ENCODE peak calls at places on chromosomes 6 and 20, in five cellular contexts. One of them, this sample, is unnamed.

GRCh38 chr6:11236351-11236750 is 3.9 kb upstream of the NEDD9 start:
- DNase-seq in pancreas: no peak
- DNase-seq in adrenal gland: no peak
- DNase-seq in heart right ventricle: no peak
- DNase-seq in tibial artery: no peak
- DNase-seq in this sample: no peak

GRCh38 chr6:119078449-119079287 is at the start of gene FAM184A:
- DNase-seq in pancreas: peak; percentile 58
- DNase-seq in adrenal gland: peak; percentile 66
- DNase-seq in heart right ventricle: peak; percentile 44
- DNase-seq in tibial artery: peak; percentile 39
- DNase-seq in this sample: peak; percentile 65

GRCh38 chr20:4441871-4442270 is 279.8 kb upstream of the PRND start:
- DNase-seq in pancreas: no peak
- DNase-seq in adrenal gland: no peak
- DNase-seq in heart right ventricle: no peak
- DNase-seq in tibial artery: no peak
- DNase-seq in this sample: no peak

GRCh38 chr20:16273812-16274560 is 299.3 kb downstream of the KIF16B start:
- DNase-seq in pancreas: no peak
- DNase-seq in adrenal gland: no peak
- DNase-seq in heart right ventricle: no peak
- DNase-seq in tibial artery: no peak
- DNase-seq in this sample: no peak

GRCh38 chr20:60935971-60936370 is 316.1 kb upstream of the CDH4 start:
- DNase-seq in pancreas: no peak
- DNase-seq in adrenal gland: no peak
- DNase-seq in heart right ventricle: no peak
- DNase-seq in tibial artery: no peak
- DNase-seq in this sample: no peak

GRCh38 chr20:48538058-48538825 is 289.6 kb downstream of the PREX1 start:
- DNase-seq in pancreas: peak; percentile 22
- DNase-seq in adrenal gland: no peak
- DNase-seq in heart right ventricle: no peak
- DNase-seq in tibial artery: no peak
- DNase-seq in this sample: no peak

GRCh38 chr6:106194949-106195919 is 109.1 kb downstream of the PRDM1 start:
- DNase-seq in pancreas: no peak
- DNase-seq in adrenal gland: no peak
- DNase-seq in heart right ventricle: no peak
- DNase-seq in tibial artery: no peak
- DNase-seq in this sample: no peak

GRCh38 chr6:49563006-49563886 is 12.8 kb downstream of the C6orf141 start:
- DNase-seq in pancreas: no peak
- DNase-seq in adrenal gland: no peak
- DNase-seq in heart right ventricle: no peak
- DNase-seq in tibial artery: no peak
- DNase-seq in this sample: no peak

GRCh38 chr6:142414462-142414861 is 112.7 kb downstream of the ADGRG6 start:
- DNase-seq in pancreas: no peak
- DNase-seq in adrenal gland: no peak
- DNase-seq in heart right ventricle: no peak
- DNase-seq in tibial artery: no peak
- DNase-seq in this sample: no peak

GRCh38 chr6:53154794-53155193 is 6.2 kb upstream of the GCM1 start:
- DNase-seq in pancreas: no peak
- DNase-seq in adrenal gland: no peak
- DNase-seq in heart right ventricle: no peak
- DNase-seq in tibial artery: no peak
- DNase-seq in this sample: no peak

GRCh38 chr6:33160728-33161323 is 31.4 kb downstream of the COL11A2 start:
- DNase-seq in pancreas: no peak
- DNase-seq in adrenal gland: peak; percentile 23
- DNase-seq in heart right ventricle: no peak
- DNase-seq in tibial artery: peak; percentile 42
- DNase-seq in this sample: peak; percentile 87

GRCh38 chr20:17833036-17833674 is 133.4 kb downstream of the BANF2 start:
- DNase-seq in pancreas: no peak
- DNase-seq in adrenal gland: no peak
- DNase-seq in heart right ventricle: no peak
- DNase-seq in tibial artery: no peak
- DNase-seq in this sample: no peak

GRCh38 chr20:35979528-35979927 is 11.1 kb downstream of the CNBD2 start:
- DNase-seq in pancreas: no peak
- DNase-seq in adrenal gland: no peak
- DNase-seq in heart right ventricle: no peak
- DNase-seq in tibial artery: no peak
- DNase-seq in this sample: no peak

GRCh38 chr6:47452899-47453298 is 24.7 kb upstream of the CD2AP start:
- DNase-seq in pancreas: no peak
- DNase-seq in adrenal gland: no peak
- DNase-seq in heart right ventricle: no peak
- DNase-seq in tibial artery: no peak
- DNase-seq in this sample: no peak

GRCh38 chr6:134007077-134007476 is 45.3 kb downstream of the SLC2A12 start:
- DNase-seq in pancreas: peak; percentile 77
- DNase-seq in adrenal gland: no peak
- DNase-seq in heart right ventricle: no peak
- DNase-seq in tibial artery: no peak
- DNase-seq in this sample: peak; percentile 60

DNA sequence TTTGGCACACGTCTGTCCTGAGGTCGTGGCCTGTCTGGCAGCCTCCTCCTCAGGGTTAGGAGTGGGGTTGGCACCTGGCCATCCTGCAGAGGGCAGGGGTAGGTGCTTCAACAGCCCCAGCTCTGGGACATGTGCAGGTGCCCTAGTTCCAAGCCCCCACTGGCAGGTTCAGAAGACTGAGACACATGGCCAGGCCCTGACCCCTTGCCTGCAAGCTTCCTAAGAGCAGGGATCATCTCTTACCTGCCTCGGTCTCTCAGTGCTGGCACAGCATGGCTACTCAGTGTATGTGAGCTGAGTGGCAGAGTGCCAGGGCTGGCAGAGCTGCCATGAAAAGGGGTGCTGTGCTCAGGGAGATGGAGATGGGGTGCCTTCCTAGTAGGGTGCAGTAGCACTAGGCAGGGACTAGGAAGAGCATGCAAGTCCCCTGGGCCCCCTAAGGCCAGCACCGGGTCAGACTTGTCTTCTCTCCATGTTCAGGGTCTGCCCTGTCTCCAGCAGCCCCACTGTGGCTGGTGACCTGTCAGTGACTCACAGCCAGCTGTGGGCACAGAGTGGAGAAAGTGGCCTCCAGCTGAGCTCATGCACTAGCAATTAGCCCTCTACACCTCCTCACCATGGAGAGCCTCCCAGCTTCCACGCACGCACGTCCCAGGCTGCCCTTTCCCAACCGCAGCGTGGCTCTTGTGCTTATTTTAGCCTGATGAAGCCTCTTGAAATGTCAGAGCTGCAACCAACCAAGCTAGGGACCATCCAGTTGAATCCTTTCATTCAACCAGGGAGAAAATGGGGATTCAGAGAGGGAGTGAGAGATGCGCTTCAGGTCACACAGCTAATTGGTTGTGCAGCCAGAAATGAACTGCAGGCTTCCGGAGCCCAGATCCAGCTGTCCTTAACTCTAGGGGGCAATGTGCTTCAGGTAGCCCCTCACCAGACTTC is 116.6 kb downstream of the MRPL14 start:
- DNase-seq in pancreas: peak; percentile 15
- DNase-seq in adrenal gland: peak; percentile 56
- DNase-seq in heart right ventricle: peak; percentile 51
- DNase-seq in tibial artery: peak; percentile 16
- DNase-seq in this sample: peak; percentile 19
- TF ChIP-seq CTCF in pancreas: no peak
- TF ChIP-seq CTCF in adrenal gland: no peak
- TF ChIP-seq CTCF in heart right ventricle: no peak
- TF ChIP-seq CTCF in tibial artery: no peak
- TF ChIP-seq CTCF in this sample: no peak

GRCh38 chr6:36757206-36757605 is 59.6 kb downstream of the RAB44 start:
- DNase-seq in pancreas: no peak
- DNase-seq in adrenal gland: no peak
- DNase-seq in heart right ventricle: no peak
- DNase-seq in tibial artery: no peak
- DNase-seq in this sample: no peak
- H3K4me1 ChIP-seq in pancreas: peaks cover 3% of the 10 kb centered on the region
- H3K4me1 ChIP-seq in adrenal gland: peaks cover 24% of the 10 kb centered on the region
- H3K4me1 ChIP-seq in heart right ventricle: peaks cover 9% of the 10 kb centered on the region
- H3K4me1 ChIP-seq in tibial artery: peaks cover 6% of the 10 kb centered on the region
- H3K4me1 ChIP-seq in this sample: peaks cover 42% of the 10 kb centered on the region

GRCh38 chr20:9215539-9215938 is 146.7 kb downstream of the PLCB4 start:
- DNase-seq in pancreas: no peak
- DNase-seq in adrenal gland: no peak
- DNase-seq in heart right ventricle: no peak
- DNase-seq in tibial artery: no peak
- DNase-seq in this sample: no peak
- TF ChIP-seq CTCF in pancreas: no peak
- TF ChIP-seq CTCF in adrenal gland: no peak
- TF ChIP-seq CTCF in heart right ventricle: peak; percentile 23
- TF ChIP-seq CTCF in tibial artery: no peak
- TF ChIP-seq CTCF in this sample: no peak

GRCh38 chr20:62157387-62158087 is 14.0 kb downstream of the SS18L1 start:
- DNase-seq in pancreas: no peak
- DNase-seq in adrenal gland: no peak
- DNase-seq in heart right ventricle: no peak
- DNase-seq in tibial artery: no peak
- DNase-seq in this sample: no peak
- H3K4me1 ChIP-seq in pancreas: no peaks in the 10 kb centered on the region
- H3K4me1 ChIP-seq in adrenal gland: peaks cover 12% of the 10 kb centered on the region
- H3K4me1 ChIP-seq in heart right ventricle: peaks cover 8% of the 10 kb centered on the region
- H3K4me1 ChIP-seq in tibial artery: peaks cover 15% of the 10 kb centered on the region
- H3K4me1 ChIP-seq in this sample: no peaks in the 10 kb centered on the region

GRCh38 chr6:154705471-154706113 is 27.6 kb upstream of the SCAF8 start:
- DNase-seq in pancreas: no peak
- DNase-seq in adrenal gland: no peak
- DNase-seq in heart right ventricle: no peak
- DNase-seq in tibial artery: no peak
- DNase-seq in this sample: no peak
- TF ChIP-seq CTCF in pancreas: peak; percentile 10
- TF ChIP-seq CTCF in adrenal gland: no peak
- TF ChIP-seq CTCF in heart right ventricle: no peak
- TF ChIP-seq CTCF in tibial artery: no peak
- TF ChIP-seq CTCF in this sample: no peak

DNA sequence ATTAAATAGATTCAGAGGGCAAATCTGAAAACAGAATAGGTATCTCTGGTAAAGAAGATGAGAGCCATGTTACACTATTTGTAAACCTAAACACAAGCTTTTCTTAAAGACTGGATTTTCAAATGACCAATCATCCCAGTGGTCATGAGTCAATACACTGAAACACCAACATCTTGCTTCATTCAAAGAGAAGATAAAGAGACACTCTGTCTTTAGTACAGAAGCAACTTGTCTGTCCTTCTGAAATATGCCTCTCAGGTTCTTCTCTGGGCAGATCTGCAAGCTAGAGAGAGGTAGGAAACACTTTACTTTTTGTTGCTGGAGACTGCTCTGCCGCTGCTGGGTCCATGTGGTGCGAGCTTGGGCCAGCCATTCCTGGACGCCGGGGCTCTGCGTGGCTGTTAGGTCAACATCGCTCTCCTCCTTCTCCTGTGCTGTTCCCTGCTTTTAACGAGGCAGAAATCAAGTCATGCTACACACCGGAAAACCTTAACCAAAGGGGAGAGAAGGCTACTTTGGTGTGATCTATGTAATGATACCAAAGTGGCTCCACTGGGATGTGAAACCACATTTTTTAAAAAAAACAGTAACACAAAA is 368.2 kb downstream of the SYNE1 start:
- DNase-seq in pancreas: no peak
- DNase-seq in adrenal gland: no peak
- DNase-seq in heart right ventricle: no peak
- DNase-seq in tibial artery: no peak
- DNase-seq in this sample: no peak
- H3K4me1 ChIP-seq in pancreas: peaks cover 7% of the 10 kb centered on the region
- H3K4me1 ChIP-seq in adrenal gland: peaks cover 58% of the 10 kb centered on the region
- H3K4me1 ChIP-seq in heart right ventricle: peaks cover 48% of the 10 kb centered on the region
- H3K4me1 ChIP-seq in tibial artery: peaks cover 48% of the 10 kb centered on the region
- H3K4me1 ChIP-seq in this sample: peaks cover 32% of the 10 kb centered on the region

This sample was measured in mucosa of descending colon.